ENCODE peak calls at places on chromosomes 2 and 18, in eight cellular contexts. G is Caco-2, P is sigmoid colon, M is aorta, C is left ventricle myocardium inferior, F is cardiac muscle cell, O is lower lobe of right lung, S is psoas muscle. T is an unnamed sample. For H3K36me3, the result is how much of the 10 kb centered on the place peaks cover.

GRCh38 chr2:101986386-101986785 is 5.4 kb upstream of the IL1R2 start:
- DNase-seq in G (no peak), P (no peak), M (no peak), C (no peak), F (no peak), O (no peak), S (no peak), T (no peak)

GRCh38 chr2:85355073-85355410 is 473 bp downstream of the ELMOD3 start:
- DNase-seq in G (no peak), P (no peak), M (no peak), C (no peak), F (peak), O (no peak), S (no peak), T (no peak)

GRCh38 chr2:55063226-55063625 is 13.0 kb upstream of the RTN4 start:
- DNase-seq in G (no peak), P (no peak), M (no peak), C (no peak), F (no peak), O (no peak), S (no peak), T (no peak)

GRCh38 chr2:62201307-62201706 is 5.4 kb downstream of the B3GNT2 start:
- DNase-seq in G (no peak), P (no peak), M (no peak), C (no peak), F (no peak), O (no peak), S (no peak), T (no peak)

GRCh38 chr2:145682536-145683157 is 1162.7 kb upstream of the ZEB2 start:
- DNase-seq in G (no peak), P (no peak), M (no peak), C (no peak), F (no peak), O (no peak), S (no peak), T (peak)

GRCh38 chr2:128448331-128449225 is 129.9 kb upstream of the HS6ST1 start:
- DNase-seq in G (no peak), P (peak), M (no peak), C (no peak), F (no peak), O (no peak), S (no peak), T (no peak)

GRCh38 chr2:37881397-37881796 is 43.7 kb upstream of the RMDN2 start:
- DNase-seq in G (peak), P (no peak), M (no peak), C (no peak), F (no peak), O (no peak), S (no peak), T (no peak)

GRCh38 chr2:31947871-31948270 is 62.9 kb downstream of the MEMO1 start:
- DNase-seq in G (peak), P (no peak), M (no peak), C (no peak), F (no peak), O (no peak), S (no peak), T (no peak)

GRCh38 chr2:146853741-146854444 is 990.9 kb upstream of the ACVR2A start:
- DNase-seq in G (no peak), P (no peak), M (no peak), C (no peak), F (no peak), O (no peak), S (no peak), T (peak)

GRCh38 chr18:47912343-47912742 is 18.1 kb downstream of the SMAD2 start:
- DNase-seq in G (no peak), P (peak), M (no peak), C (no peak), F (peak), O (no peak), S (no peak), T (no peak)

GRCh38 chr2:105617631-105618350 is 126.9 kb upstream of the NCK2 start:
- DNase-seq in G (peak), P (no peak), M (no peak), C (no peak), F (no peak), O (no peak), S (no peak), T (no peak)

GRCh38 chr18:69590150-69590549 is 189.5 kb downstream of the DOK6 start:
- DNase-seq in G (no peak), P (no peak), M (no peak), C (no peak), F (no peak), O (no peak), S (no peak), T (no peak)

GRCh38 chr2:144469788-144470187 is 50.1 kb downstream of the ZEB2 start:
- DNase-seq in G (no peak), P (no peak), M (no peak), C (no peak), F (no peak), O (no peak), S (no peak), T (no peak)

GRCh38 chr2:71483246-71483645 is 29.9 kb downstream of the DYSF start:
- DNase-seq in G (no peak), P (peak), M (no peak), C (no peak), F (no peak), O (no peak), S (no peak), T (no peak)

GRCh38 chr2:216632952-216633615 is at the start of gene IGFBP2:
- DNase-seq in G (peak), P (no peak), M (peak), C (peak), F (peak), O (no peak), S (peak), T (no peak)

GRCh38 chr18:63882333-63883141 is 5.0 kb upstream of the SERPINB2 start:
- DNase-seq in G (peak), P (no peak), M (no peak), C (no peak), F (peak), O (no peak), S (no peak), T (peak)

GRCh38 chr18:8052237-8052701 is 485.2 kb downstream of the PTPRM start:
- DNase-seq in G (peak), P (no peak), M (no peak), C (no peak), F (no peak), O (no peak), S (no peak), T (peak)

GRCh38 chr2:41928593-41928992 is 119.2 kb upstream of the PKDCC start:
- DNase-seq in G (no peak), P (no peak), M (no peak), C (no peak), F (peak), O (no peak), S (no peak), T (peak)

GRCh38 chr2:45403036-45403435 is 208.0 kb downstream of the SRBD1 start:
- DNase-seq in G (no peak), P (no peak), M (no peak), C (no peak), F (no peak), O (no peak), S (no peak), T (no peak)

GRCh38 chr2:96887419-96888081 is 17.7 kb upstream of the SEMA4C start:
- DNase-seq in G (no peak), P (peak), M (peak), C (peak), F (no peak), O (no peak), S (no peak), T (no peak)

GRCh38 chr2:166179201-166179600 is 51.4 kb upstream of the SCN1A start:
- DNase-seq in G (no peak), P (no peak), M (no peak), C (no peak), F (peak), O (no peak), S (no peak), T (no peak)

GRCh38 chr2:102063948-102064678 is 72.4 kb downstream of the IL1R2 start:
- DNase-seq in G (peak), P (peak), M (peak), C (peak), F (peak), O (peak), S (peak), T (peak)

GRCh38 chr2:179592167-179592936 is 269.1 kb downstream of the ZNF385B start:
- DNase-seq in G (no peak), P (no peak), M (no peak), C (no peak), F (no peak), O (no peak), S (no peak), T (peak)

GRCh38 chr2:53877112-53877511 is 17.3 kb upstream of the GPR75 start:
- DNase-seq in G (no peak), P (no peak), M (no peak), C (no peak), F (no peak), O (no peak), S (no peak), T (no peak)

GRCh38 chr2:32553829-32554432 is 73.9 kb upstream of the TTC27 start:
- DNase-seq in G (peak), P (no peak), M (no peak), C (no peak), F (peak), O (no peak), S (no peak), T (peak)

GRCh38 chr2:134120718-134121630 is 132.9 kb upstream of the MGAT5 start:
- DNase-seq in G (peak), P (peak), M (peak), C (peak), F (peak), O (peak), S (peak), T (peak)

GRCh38 chr2:70085711-70086277 is 1.5 kb upstream of the PCBP1 start:
- DNase-seq in G (peak), P (peak), M (no peak), C (no peak), F (no peak), O (no peak), S (no peak), T (no peak)

GRCh38 chr2:45494275-45494977 is 116.6 kb downstream of the SRBD1 start:
- DNase-seq in G (peak), P (no peak), M (no peak), C (no peak), F (peak), O (no peak), S (no peak), T (peak)

GRCh38 chr2:45872211-45872610 is 220.7 kb downstream of the PRKCE start:
- DNase-seq in G (no peak), P (no peak), M (no peak), C (no peak), F (peak), O (no peak), S (no peak), T (no peak)

DNA sequence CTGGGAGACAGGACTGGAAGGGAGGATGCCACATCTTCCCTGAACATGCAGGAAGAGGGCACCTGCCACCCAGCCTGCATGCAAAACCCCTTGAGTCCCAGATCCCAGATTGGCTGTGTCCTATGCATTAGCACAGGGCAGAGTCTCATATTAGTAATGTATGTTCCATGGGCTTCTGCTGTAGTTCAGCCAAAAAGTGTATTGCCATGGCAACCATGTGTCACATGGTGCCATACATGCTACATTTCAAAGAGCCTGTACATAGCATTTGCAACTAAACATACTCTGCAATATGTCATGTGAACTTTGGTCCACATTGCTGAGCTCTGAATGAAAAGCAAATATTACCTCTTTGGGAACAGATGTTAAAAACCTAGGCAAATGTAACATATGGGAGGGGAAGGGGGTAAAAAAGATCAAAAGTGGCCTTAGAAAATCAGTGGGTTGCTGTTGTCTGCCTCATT is 78.4 kb downstream of the DPP4 start:
- DNase-seq in G (peak), P (no peak), M (no peak), C (no peak), F (no peak), O (no peak), S (no peak), T (no peak)
- H3K36me3 ChIP-seq in G (under half), P (under half), M (under half), C (under half), F (under half), O (under half), S (under half), T (under half)

DNA sequence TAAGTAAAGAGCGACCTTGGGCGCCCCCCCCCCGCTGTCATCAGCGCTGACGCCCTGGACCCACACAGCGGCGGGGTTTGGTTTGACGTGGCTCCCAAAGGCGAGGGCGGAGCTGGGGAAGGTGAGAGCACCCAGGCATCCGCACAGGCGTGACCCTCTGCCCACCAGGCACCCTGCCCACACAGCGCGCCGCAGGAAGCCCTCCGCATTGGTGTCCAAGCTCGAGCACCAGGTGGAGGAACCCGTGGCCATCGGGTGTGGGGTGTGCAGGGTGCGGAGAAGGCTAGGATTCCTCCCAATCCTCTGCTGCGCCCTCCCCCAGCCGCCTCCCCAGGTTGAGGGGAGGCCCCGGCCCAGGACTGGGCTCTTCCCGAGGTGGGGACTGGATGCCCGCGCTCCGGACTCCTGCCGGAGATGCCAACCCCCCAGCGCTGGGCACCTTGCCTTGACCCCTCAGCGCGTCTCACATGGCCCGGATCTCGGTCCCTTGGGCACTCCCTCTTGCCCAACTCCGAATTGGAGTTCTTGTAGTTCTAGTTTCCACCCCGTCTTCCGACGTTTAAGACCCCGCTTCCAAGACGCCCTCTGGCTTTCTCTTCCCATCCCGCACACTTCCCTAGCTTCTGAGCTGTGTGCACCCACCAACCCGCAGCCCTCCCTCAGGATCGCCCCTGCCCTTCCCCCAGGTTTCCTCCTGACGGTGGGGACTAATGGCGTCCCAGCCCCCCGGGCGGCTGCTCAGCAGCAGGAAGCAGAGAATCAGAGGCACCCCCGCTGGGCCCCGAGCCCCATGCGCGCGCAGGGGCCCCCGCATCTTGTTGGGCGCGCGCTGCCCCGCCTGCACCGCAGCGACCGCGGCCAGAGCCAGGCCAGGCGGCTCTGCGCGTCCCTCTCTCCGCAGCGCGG is 25.9 kb upstream of the RESP18 start:
- DNase-seq in G (no peak), P (no peak), M (no peak), C (no peak), F (no peak), O (no peak), S (no peak), T (no peak)
- H3K4me3 ChIP-seq in G (no peak), P (no peak), M (no peak), C (peak), F (peak), O (peak), S (peak), T (no peak)

DNA sequence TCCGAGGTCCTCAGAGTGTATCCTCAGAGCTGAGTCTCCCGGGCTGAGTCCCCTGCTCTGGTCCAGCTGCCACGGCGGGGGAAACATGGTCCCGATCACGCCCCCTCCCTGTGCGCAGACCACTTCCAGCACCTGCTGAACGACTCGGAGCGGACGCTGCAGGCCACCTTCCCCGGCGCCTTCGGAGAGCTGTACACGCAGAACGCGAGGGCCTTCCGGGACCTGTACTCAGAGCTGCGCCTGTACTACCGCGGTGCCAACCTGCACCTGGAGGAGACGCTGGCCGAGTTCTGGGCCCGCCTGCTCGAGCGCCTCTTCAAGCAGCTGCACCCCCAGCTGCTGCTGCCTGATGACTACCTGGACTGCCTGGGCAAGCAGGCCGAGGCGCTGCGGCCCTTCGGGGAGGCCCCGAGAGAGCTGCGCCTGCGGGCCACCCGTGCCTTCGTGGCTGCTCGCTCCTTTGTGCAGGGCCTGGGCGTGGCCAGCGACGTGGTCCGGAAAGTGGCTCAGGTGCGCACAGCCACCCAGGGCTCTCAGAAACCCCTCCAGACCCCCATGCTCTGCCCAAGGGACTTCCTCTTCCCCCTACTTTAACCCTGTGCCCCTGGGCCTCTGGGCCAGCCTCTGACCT is 26.7 kb downstream of the GPC1 start:
- DNase-seq in G (no peak), P (peak), M (peak), C (no peak), F (no peak), O (peak), S (no peak), T (no peak)
- H3K36me3 ChIP-seq in G (under half), P (under half), M (under half), C (under half), F (under half), O (under half), S (under half), T (under half)

DNA sequence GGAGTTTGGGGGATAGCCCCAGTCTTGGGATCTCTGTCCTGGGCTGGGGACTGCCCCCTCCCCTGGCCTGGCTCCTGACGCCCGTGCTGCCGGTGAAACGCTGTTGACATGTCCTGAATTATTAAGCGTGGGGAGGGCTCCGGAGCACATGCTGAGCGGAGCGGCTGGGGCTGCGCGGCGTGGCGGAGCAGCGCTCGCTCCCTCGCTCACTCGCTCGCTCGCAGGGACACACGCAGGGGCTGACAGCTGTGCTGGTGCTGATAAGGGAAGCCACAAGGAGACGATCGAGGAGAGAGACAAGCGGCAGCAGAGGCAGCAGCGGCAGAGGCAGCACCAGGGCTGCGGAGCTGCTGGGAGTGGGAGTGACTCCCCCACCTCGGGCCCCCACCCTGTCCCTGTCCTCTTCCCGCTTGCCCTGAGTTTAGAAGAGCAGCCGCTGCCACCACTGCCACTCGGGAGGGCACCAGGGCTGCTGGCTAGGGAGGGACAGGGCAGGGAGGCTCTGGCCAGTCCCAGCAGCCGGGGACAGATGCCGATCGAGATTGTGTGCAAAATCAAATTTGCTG is at the start of gene ASIC4:
- DNase-seq in G (peak), P (no peak), M (no peak), C (no peak), F (peak), O (no peak), S (no peak), T (no peak)
- H3K4me3 ChIP-seq in G (no peak), P (no peak), M (no peak), C (peak), F (peak), O (no peak), S (peak), T (no peak)

DNA sequence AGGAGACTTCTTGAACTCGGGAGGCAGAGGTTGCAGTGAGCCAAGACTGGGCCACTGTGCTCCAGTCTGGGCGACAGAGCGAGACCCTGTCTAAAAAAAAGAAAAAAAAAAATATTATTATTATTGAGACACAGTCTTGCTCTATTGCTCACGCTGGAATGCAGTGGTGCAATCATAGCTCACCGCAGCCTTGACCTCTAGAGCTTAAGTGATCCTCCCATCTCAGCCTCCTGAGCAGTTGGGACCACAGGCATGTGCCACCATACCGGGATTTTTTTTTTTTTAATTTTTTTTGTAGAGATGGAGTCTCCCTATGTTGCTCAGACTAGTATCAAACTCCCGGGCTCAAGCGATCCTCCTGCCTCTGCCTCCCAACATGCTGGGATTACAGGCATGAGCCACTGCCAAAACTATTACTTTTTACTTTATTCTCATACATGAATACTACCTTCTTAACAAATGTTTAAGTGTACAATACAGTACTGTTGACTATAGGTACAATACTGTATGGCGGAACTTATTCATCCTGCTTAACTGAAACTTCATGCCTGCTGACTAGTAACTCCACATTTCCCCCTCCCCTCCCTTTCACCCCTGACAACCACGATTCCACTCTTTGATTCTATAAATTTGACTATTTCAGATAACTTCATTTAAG is 15.5 kb downstream of the FBXO11 start:
- DNase-seq in G (no peak), P (no peak), M (no peak), C (no peak), F (peak), O (no peak), S (no peak), T (peak)
- H3K36me3 ChIP-seq in G (under half), P (under half), M (under half), C (under half), F (under half), O (under half), S (under half), T (under half)